ENCODE peak calls at places on chromosomes 2 and 18, in five cellular contexts. T is H1, G is H9, A is mesenchymal stem cell, J is trophoblast cell. R is an unnamed sample.

GRCh38 chr2:188292446-188293239 is 969 bp downstream of the GULP1 start:
- DNase-seq in T (no peak), G (peak; percentile 86), A (peak; percentile 94), J (peak; percentile 88), R (peak; percentile 77)

GRCh38 chr2:144785253-144785652 is 265.3 kb upstream of the ZEB2 start:
- DNase-seq in T (no peak), G (no peak), A (no peak), J (no peak), R (no peak)

GRCh38 chr18:57666818-57667497 is 45.3 kb upstream of the NARS1 start:
- DNase-seq in T (no peak), G (no peak), A (peak; percentile 49), J (peak; percentile 69), R (no peak)

GRCh38 chr2:130834091-130834922 is 2.4 kb upstream of the ARHGEF4 start:
- DNase-seq in T (no peak), G (no peak), A (no peak), J (no peak), R (no peak)

GRCh38 chr2:124258481-124258880 is 233.4 kb downstream of the CNTNAP5 start:
- DNase-seq in T (no peak), G (no peak), A (peak; percentile 20), J (no peak), R (no peak)

GRCh38 chr2:176463527-176463926 is 194.3 kb downstream of the MTX2 start:
- DNase-seq in T (no peak), G (no peak), A (no peak), J (no peak), R (no peak)

GRCh38 chr18:75377975-75378673 is 49.4 kb downstream of the SMIM21 start:
- DNase-seq in T (no peak), G (no peak), A (no peak), J (no peak), R (no peak)

GRCh38 chr18:11034816-11035215 is 114.6 kb downstream of the PIEZO2 start:
- DNase-seq in T (no peak), G (no peak), A (peak; percentile 63), J (no peak), R (no peak)

GRCh38 chr2:18626958-18627650 is 37.7 kb upstream of the NT5C1B start:
- DNase-seq in T (no peak), G (no peak), A (peak; percentile 84), J (no peak), R (no peak)

GRCh38 chr2:40087434-40087833 is 308.4 kb upstream of the THUMPD2 start:
- DNase-seq in T (no peak), G (no peak), A (no peak), J (no peak), R (no peak)

GRCh38 chr18:34085140-34085739 is 139.5 kb downstream of the NOL4 start:
- DNase-seq in T (no peak), G (no peak), A (no peak), J (no peak), R (no peak)

GRCh38 chr2:168698959-168699358 is 103.5 kb upstream of the NOSTRIN start:
- DNase-seq in T (no peak), G (no peak), A (no peak), J (no peak), R (no peak)

GRCh38 chr2:158144914-158145625 is 43.4 kb downstream of the UPP2 start:
- DNase-seq in T (no peak), G (peak; percentile 91), A (no peak), J (no peak), R (no peak)

GRCh38 chr18:28875059-28875458 is 698.1 kb upstream of the CDH2 start:
- DNase-seq in T (no peak), G (no peak), A (no peak), J (no peak), R (no peak)

GRCh38 chr2:9830685-9831410 is 12.4 kb upstream of the TAF1B start:
- DNase-seq in T (no peak), G (no peak), A (peak; percentile 33), J (peak; percentile 87), R (no peak)

GRCh38 chr2:70385966-70386595 is 84.2 kb upstream of the FAM136A start:
- DNase-seq in T (peak; percentile 31), G (peak; percentile 71), A (no peak), J (no peak), R (no peak)

GRCh38 chr2:232039086-232039485 is 77.6 kb downstream of the DIS3L2 start:
- DNase-seq in T (no peak), G (no peak), A (no peak), J (no peak), R (no peak)

GRCh38 chr2:39138837-39139211 is 18.0 kb upstream of the SOS1 start:
- DNase-seq in T (no peak), G (no peak), A (no peak), J (no peak), R (no peak)

GRCh38 chr2:16386000-16386399 is 279.6 kb downstream of the CYRIA start:
- DNase-seq in T (no peak), G (no peak), A (no peak), J (no peak), R (no peak)

GRCh38 chr18:9968081-9968848 is 54.4 kb downstream of the VAPA start:
- DNase-seq in T (no peak), G (no peak), A (no peak), J (peak; percentile 81), R (no peak)

GRCh38 chr2:29397039-29397438 is 281.8 kb downstream of the CLIP4 start:
- DNase-seq in T (no peak), G (no peak), A (no peak), J (no peak), R (no peak)

GRCh38 chr18:23887493-23887892 is 127.1 kb upstream of the TTC39C start:
- DNase-seq in T (no peak), G (no peak), A (no peak), J (no peak), R (no peak)

GRCh38 chr2:196113061-196113974 is 44.7 kb upstream of the DNAH7 start:
- DNase-seq in T (no peak), G (no peak), A (peak; percentile 75), J (peak; percentile 31), R (peak; percentile 24)

GRCh38 chr18:23324056-23324811 is 128.9 kb upstream of the RIOK3 start:
- DNase-seq in T (no peak), G (no peak), A (no peak), J (no peak), R (no peak)

GRCh38 chr2:153354406-153354805 is 124.2 kb downstream of the RPRM start:
- DNase-seq in T (no peak), G (no peak), A (no peak), J (peak; percentile 7), R (no peak)

GRCh38 chr2:164967781-164968228 is 12.5 kb upstream of the SLC38A11 start:
- DNase-seq in T (peak; percentile 29), G (no peak), A (peak; percentile 89), J (peak; percentile 97), R (no peak)

GRCh38 chr18:5912491-5912890 is 17.2 kb upstream of the TMEM200C start:
- DNase-seq in T (no peak), G (no peak), A (no peak), J (no peak), R (no peak)

GRCh38 chr18:5914971-5915370 is 19.6 kb upstream of the TMEM200C start:
- DNase-seq in T (no peak), G (no peak), A (no peak), J (no peak), R (no peak)

GRCh38 chr18:5903386-5903785 is 8.1 kb upstream of the TMEM200C start:
- DNase-seq in T (no peak), G (no peak), A (no peak), J (peak; percentile 79), R (no peak)

GRCh38 chr18:5914016-5914415 is 18.7 kb upstream of the TMEM200C start:
- DNase-seq in T (no peak), G (no peak), A (no peak), J (no peak), R (no peak)

DNA sequence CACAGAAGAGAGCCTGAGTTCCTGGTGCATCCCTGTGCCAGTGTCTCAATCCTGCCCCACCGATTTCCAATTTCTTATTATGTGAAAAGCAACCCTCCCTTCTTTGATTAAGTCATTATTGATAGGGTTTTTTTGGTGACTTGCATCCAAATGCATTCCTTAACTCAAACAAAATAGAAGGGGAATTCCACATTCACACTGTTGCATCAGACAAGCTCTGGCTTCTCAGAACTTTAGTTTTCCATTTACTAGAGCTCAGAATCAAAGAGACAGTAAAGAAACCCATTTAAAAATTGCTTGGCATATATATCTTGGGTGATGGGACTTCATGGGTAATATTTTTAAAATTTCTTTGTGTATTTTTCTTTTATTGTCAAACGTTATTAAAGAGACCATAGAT is 13.8 kb upstream of the TMEM200C start:
- DNase-seq in T (no peak), G (no peak), A (no peak), J (no peak), R (no peak)
- H2BK120ac ChIP-seq in T (no peak overlapping the region), G (no peak overlapping the region), A (no peak overlapping the region), J (no peak overlapping the region), R (no peak overlapping the region)

GRCh38 chr2:115124817-115125216 is 682.4 kb downstream of the DPP10 start:
- DNase-seq in T (no peak), G (no peak), A (no peak), J (no peak), R (no peak)

GRCh38 chr2:115119086-115119485 is 676.6 kb downstream of the DPP10 start:
- DNase-seq in T (no peak), G (no peak), A (no peak), J (peak; percentile 83), R (no peak)

GRCh38 chr2:115118306-115118705 is 675.9 kb downstream of the DPP10 start:
- DNase-seq in T (no peak), G (no peak), A (no peak), J (peak; percentile 91), R (no peak)

DNA sequence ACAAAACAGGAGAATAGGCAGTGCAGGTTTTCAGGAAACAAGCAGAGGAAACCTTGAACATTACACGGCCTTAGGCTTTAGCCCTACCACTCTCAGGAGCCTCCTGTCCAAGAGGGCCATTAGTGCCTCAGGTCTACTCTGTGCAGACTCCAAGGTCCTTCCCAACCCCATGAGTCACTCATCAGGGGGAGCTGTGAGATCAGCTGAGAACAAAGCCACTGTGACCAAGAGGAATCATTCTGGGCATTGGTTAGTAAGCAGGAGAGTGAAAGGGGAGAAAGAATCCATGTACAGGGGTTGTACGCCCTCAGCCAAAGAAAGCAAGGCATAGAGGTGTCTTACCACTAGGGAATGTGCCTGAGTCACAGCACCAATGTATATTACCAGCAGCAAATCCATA is 680.3 kb downstream of the DPP10 start:
- DNase-seq in T (no peak), G (no peak), A (no peak), J (peak; percentile 86), R (no peak)
- H3K9me3 ChIP-seq in T (peaks cover 3% of the 10 kb centered on the region), G (peaks cover 5% of the 10 kb centered on the region), A (no peaks in the 10 kb centered on the region), J (no peaks in the 10 kb centered on the region), R (no peaks in the 10 kb centered on the region)

GRCh38 chr2:62364786-62365185 is 141.2 kb downstream of the TMEM17 start:
- DNase-seq in T (no peak), G (no peak), A (no peak), J (no peak), R (no peak)
- H2BK12ac ChIP-seq in T (peak overlapping the region; percentile 17), G (no peak overlapping the region), A (no peak overlapping the region), J (no peak overlapping the region), R (no peak overlapping the region)

DNA sequence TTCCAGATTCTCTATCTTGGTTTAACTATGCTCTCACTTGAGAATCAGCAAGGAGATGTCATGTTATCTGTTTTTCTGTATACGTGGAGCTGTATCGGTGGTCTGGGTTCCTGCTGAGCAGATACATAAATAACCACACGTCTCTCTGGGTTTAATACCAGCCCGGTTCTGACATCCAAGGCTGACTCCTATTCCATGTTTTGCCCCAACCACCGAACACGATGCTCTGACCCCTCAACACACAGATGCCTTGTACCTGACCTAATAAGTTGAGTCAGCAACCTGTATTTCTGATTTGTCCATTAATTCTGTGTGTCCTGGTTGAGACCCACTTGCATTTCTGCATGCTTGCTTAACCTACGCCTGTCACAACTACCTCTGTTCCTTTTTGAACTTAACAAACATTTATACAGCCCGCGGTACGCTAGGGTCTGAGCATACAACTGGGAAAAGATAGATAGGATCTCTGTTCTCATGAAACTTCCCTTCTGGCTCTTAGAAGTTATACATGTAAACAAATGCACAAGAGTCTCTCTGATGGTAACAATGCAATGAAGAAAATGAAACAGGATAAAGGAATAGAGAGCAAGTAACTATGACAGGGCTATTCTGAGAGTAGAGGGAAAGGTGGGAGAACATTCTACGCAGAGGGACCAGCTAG is 480.4 kb downstream of the PARD3B start:
- DNase-seq in T (no peak), G (no peak), A (peak; percentile 68), J (no peak), R (no peak)
- H2BK120ac ChIP-seq in T (no peak overlapping the region), G (no peak overlapping the region), A (no peak overlapping the region), J (no peak overlapping the region), R (no peak overlapping the region)